ENCODE peak calls at places on chromosomes 16 and 17, in five cellular contexts. W is HuH-7.5; F is stimulated activated CD8-positive, alpha-beta memory T cell treated with anti-CD3 and anti-CD28 coated beads, Interleukin-7, amount 100 ng/mL, for 24 hours; U is cardiac septum; T is transverse colon. P is an unnamed sample.

GRCh38 chr17:79607941-79608728 is 2.7 kb downstream of the RBFOX3 start:
- DNase-seq in F (no peak), W (peak), T (peak), U (no peak), P (no peak)

GRCh38 chr16:52872706-52873105 is 180.0 kb downstream of the CHD9NB start:
- DNase-seq in W (no peak), U (no peak), F (no peak), T (no peak), P (no peak)

GRCh38 chr17:73232587-73233373 is 28.9 kb downstream of the CPSF4L start:
- DNase-seq in W (peak), F (no peak), U (peak), T (peak), P (peak)

GRCh38 chr17:46765491-46765890 is 53.0 kb downstream of the WNT3 start:
- DNase-seq in W (no peak), U (no peak), F (no peak), T (no peak), P (peak)

GRCh38 chr17:35312790-35313711 is 60.4 kb downstream of the SLFN11 start:
- DNase-seq in W (peak), U (no peak), F (peak), T (peak), P (peak)

GRCh38 chr17:51372345-51373004 is 112.1 kb downstream of the UTP18 start:
- DNase-seq in T (peak), W (peak), U (no peak), F (no peak), P (peak)

GRCh38 chr16:75120253-75120652 is 3.7 kb upstream of the LDHD start:
- DNase-seq in U (no peak), W (no peak), T (no peak), F (no peak), P (no peak)

GRCh38 chr16:29321585-29321984 is 84.9 kb downstream of the NPIPB11 start:
- DNase-seq in T (no peak), F (no peak), U (no peak), W (no peak), P (no peak)

GRCh38 chr17:67051155-67051538 is 6.8 kb downstream of the CACNG1 start:
- DNase-seq in F (no peak), T (no peak), W (no peak), U (peak), P (no peak)

GRCh38 chr16:30005341-30006094 is 5.3 kb downstream of the DOC2A start:
- DNase-seq in F (no peak), U (no peak), T (peak), W (peak), P (peak)

GRCh38 chr16:46866286-46866685 is 17.9 kb upstream of the GPT2 start:
- DNase-seq in T (no peak), F (no peak), U (no peak), W (no peak), P (no peak)

GRCh38 chr17:77840156-77840555 is 118.3 kb upstream of the TNRC6C start:
- DNase-seq in U (peak), T (peak), F (no peak), W (no peak), P (no peak)

GRCh38 chr16:11494433-11494832 is 92.3 kb downstream of the LITAF start:
- DNase-seq in W (no peak), T (no peak), F (no peak), U (no peak), P (no peak)

GRCh38 chr16:56748826-56749225 is 18.9 kb downstream of the NUP93 start:
- DNase-seq in F (no peak), U (no peak), W (no peak), T (no peak), P (no peak)

GRCh38 chr17:38602453-38602852 is 3.3 kb downstream of the SRCIN1 start:
- DNase-seq in T (no peak), W (no peak), F (no peak), U (no peak), P (no peak)

GRCh38 chr16:84065536-84066132 is 23.0 kb upstream of the SLC38A8 start:
- DNase-seq in T (peak), F (peak), W (no peak), U (no peak), P (peak)

GRCh38 chr17:82734987-82735866 is at the start of gene FN3K:
- DNase-seq in F (no peak), W (peak), T (peak), U (no peak), P (peak)

GRCh38 chr17:1244606-1245012 is 25.6 kb upstream of the BHLHA9 start:
- DNase-seq in U (no peak), W (no peak), F (no peak), T (no peak), P (no peak)

GRCh38 chr17:17757944-17758343 is 76.7 kb downstream of the RAI1 start:
- DNase-seq in W (no peak), T (no peak), F (no peak), U (no peak), P (no peak)

GRCh38 chr16:5633845-5634440 is 536.3 kb upstream of the EEF2KMT start:
- DNase-seq in U (no peak), F (no peak), W (peak), T (no peak), P (peak)

GRCh38 chr17:82056729-82057621 is 5.3 kb downstream of the GPS1 start:
- DNase-seq in U (no peak), F (no peak), T (no peak), W (no peak), P (no peak)

GRCh38 chr16:17951273-17951845 is 385.2 kb downstream of the NPIPA8 start:
- DNase-seq in U (no peak), W (no peak), F (no peak), T (no peak), P (no peak)

GRCh38 chr17:3003401-3004149 is 59.8 kb downstream of the OR1D5 start:
- DNase-seq in F (no peak), W (no peak), U (peak), T (peak), P (no peak)

GRCh38 chr16:57734925-57735754 is 430 bp upstream of the KATNB1 start:
- DNase-seq in W (peak), T (peak), U (peak), F (peak), P (peak)

GRCh38 chr17:59840908-59841666 is 51.7 kb downstream of the TUBD1 start:
- DNase-seq in W (no peak), T (no peak), U (no peak), F (no peak), P (no peak)

GRCh38 chr17:81868674-81869220 is 2.4 kb downstream of the ARHGDIA start:
- DNase-seq in T (peak), U (no peak), F (no peak), W (no peak), P (no peak)

GRCh38 chr16:30437511-30438046 is 7.7 kb upstream of the DCTPP1 start:
- DNase-seq in T (no peak), W (no peak), F (no peak), U (no peak), P (no peak)

GRCh38 chr17:41689497-41690299 is 1.0 kb downstream of the EIF1 start:
- DNase-seq in F (no peak), T (peak), W (no peak), U (no peak), P (peak)

GRCh38 chr16:11298143-11298900 is 17.2 kb upstream of the PRM1 start:
- DNase-seq in F (no peak), T (no peak), U (no peak), W (no peak), P (no peak)

GRCh38 chr17:19578545-19578944 is 44.9 kb downstream of the SLC47A1 start:
- DNase-seq in T (no peak), U (peak), F (no peak), W (no peak), P (peak)

GRCh38 chr17:40315678-40316570 is 6.9 kb downstream of the RARA start:
- DNase-seq in U (peak), T (no peak), F (no peak), W (no peak), P (no peak)

GRCh38 chr17:58703887-58704286 is 11.5 kb downstream of the RAD51C start:
- DNase-seq in U (no peak), T (no peak), F (no peak), W (no peak), P (no peak)

GRCh38 chr16:58462997-58463891 is 36.7 kb upstream of the NDRG4 start:
- DNase-seq in F (no peak), T (no peak), W (no peak), U (no peak), P (no peak)

GRCh38 chr17:31499771-31500554 is 108.5 kb downstream of the RAB11FIP4 start:
- DNase-seq in U (peak), T (peak), F (no peak), W (no peak), P (peak)

GRCh38 chr16:4682616-4683254 is 10.6 kb upstream of the NUDT16L1 start:
- DNase-seq in U (no peak), F (no peak), W (peak), T (no peak), P (peak)

GRCh38 chr16:23134274-23134673 is 15.0 kb downstream of the USP31 start:
- DNase-seq in F (no peak), W (no peak), T (peak), U (no peak), P (peak)

GRCh38 chr17:64685705-64686104 is 23.6 kb upstream of the SMURF2 start:
- DNase-seq in U (no peak), T (no peak), W (no peak), F (no peak), P (no peak)

P was measured in G401.